ENCODE peak calls at places on chromosome 2, in nine cellular contexts. Q is activated CD4-positive, alpha-beta T cell treated with anti-CD3 and anti-CD28 coated beads for 48 hours; E is germinal center; O is DMS79; J is CD8-positive, alpha-beta memory T cell; S is WTC11; C is astrocyte; T is B cell; W is H7. D is an unnamed sample.

GRCh38 chr2:212414699-212415309 is 123.8 kb downstream of the ERBB4 start:
- DNase-seq in W (no peak), T (no peak), C (peak; percentile 14), Q (no peak), S (no peak), E (no peak), J (no peak), O (no peak), D (peak; percentile 48)

GRCh38 chr2:111688501-111688900 is 195.5 kb downstream of the ANAPC1 start:
- DNase-seq in Q (no peak), T (no peak), J (no peak), E (no peak), W (no peak), S (no peak), O (no peak), C (no peak), D (no peak)

GRCh38 chr2:942775-943460 is 7.7 kb upstream of the SNTG2 start:
- DNase-seq in T (no peak), J (no peak), O (no peak), E (no peak), C (no peak), S (no peak), Q (no peak), W (no peak), D (no peak)

GRCh38 chr2:186423481-186423880 is 62.6 kb upstream of the ZC3H15 start:
- DNase-seq in W (no peak), J (no peak), T (no peak), S (no peak), E (no peak), O (no peak), C (no peak), Q (no peak), D (no peak)

GRCh38 chr2:147548453-147548852 is 296.4 kb upstream of the ACVR2A start:
- DNase-seq in W (no peak), O (no peak), C (peak; percentile 51), T (no peak), Q (no peak), E (no peak), J (no peak), S (no peak), D (no peak)

GRCh38 chr2:98463988-98464771 is 19.5 kb downstream of the INPP4A start:
- DNase-seq in C (no peak), W (no peak), E (no peak), Q (peak; percentile 41), O (no peak), J (peak; percentile 74), T (peak; percentile 45), S (no peak), D (no peak)

GRCh38 chr2:182647499-182647787 is 68.6 kb upstream of the DNAJC10 start:
- DNase-seq in E (no peak), S (no peak), J (no peak), C (no peak), O (no peak), W (no peak), Q (no peak), T (no peak), D (no peak)

GRCh38 chr2:133919285-133919684 is 334.6 kb upstream of the MGAT5 start:
- DNase-seq in T (no peak), E (no peak), Q (no peak), O (no peak), W (no peak), C (no peak), S (no peak), J (no peak), D (no peak)

GRCh38 chr2:211103989-211104388 is 547.6 kb downstream of the CPS1 start:
- DNase-seq in E (no peak), J (no peak), Q (no peak), O (no peak), S (no peak), W (no peak), C (no peak), T (no peak), D (no peak)

GRCh38 chr2:221563601-221564000 is 8.5 kb downstream of the EPHA4 start:
- DNase-seq in Q (no peak), W (no peak), J (no peak), T (no peak), C (no peak), O (no peak), E (no peak), S (no peak), D (no peak)

GRCh38 chr2:230788554-230789175 is 76.0 kb downstream of the CAB39 start:
- DNase-seq in J (no peak), E (no peak), T (no peak), C (no peak), Q (no peak), O (no peak), S (no peak), W (no peak), D (no peak)

GRCh38 chr2:164302786-164303185 is 318.5 kb downstream of the GRB14 start:
- DNase-seq in W (peak; percentile 4), E (no peak), Q (no peak), C (no peak), O (no peak), J (no peak), T (no peak), S (peak; percentile 14), D (no peak)

GRCh38 chr2:200773083-200773482 is 38.6 kb upstream of the BZW1 start:
- DNase-seq in J (no peak), T (no peak), W (no peak), E (no peak), S (no peak), O (no peak), Q (no peak), C (no peak), D (no peak)

GRCh38 chr2:114659895-114660294 is 217.5 kb downstream of the DPP10 start:
- DNase-seq in O (no peak), E (no peak), W (no peak), Q (no peak), T (no peak), S (no peak), J (no peak), C (no peak), D (no peak)

GRCh38 chr2:142544173-142544572 is 333.3 kb upstream of the KYNU start:
- DNase-seq in C (no peak), Q (no peak), S (no peak), O (no peak), E (no peak), W (peak; percentile 10), T (no peak), J (no peak), D (no peak)

GRCh38 chr2:239269173-239269865 is 131.5 kb downstream of the HDAC4 start:
- DNase-seq in J (no peak), Q (peak; percentile 2), O (no peak), S (no peak), T (no peak), E (no peak), W (no peak), C (no peak), D (no peak)

GRCh38 chr2:187390891-187391290 is 57.2 kb downstream of the CALCRL start:
- DNase-seq in S (no peak), W (no peak), J (no peak), E (no peak), Q (no peak), T (no peak), C (peak; percentile 88), O (no peak), D (peak; percentile 49)

GRCh38 chr2:223688094-223688835 is 86.1 kb upstream of the SCG2 start:
- DNase-seq in Q (no peak), E (no peak), C (no peak), O (no peak), S (peak; percentile 14), T (no peak), J (no peak), W (no peak), D (no peak)

GRCh38 chr2:206084468-206084869 is 1.5 kb downstream of the INO80D start:
- DNase-seq in E (peak; percentile 18), T (peak; percentile 20), W (peak; percentile 77), J (no peak), C (peak; percentile 78), S (peak; percentile 70), Q (peak; percentile 18), O (no peak), D (peak; percentile 80)

GRCh38 chr2:16323551-16324543 is 341.8 kb downstream of the CYRIA start:
- DNase-seq in C (no peak), E (no peak), T (no peak), W (no peak), J (no peak), Q (no peak), O (no peak), S (no peak), D (no peak)

GRCh38 chr2:51919395-51919794 is 887.5 kb upstream of the NRXN1 start:
- DNase-seq in Q (no peak), C (peak; percentile 41), O (no peak), S (no peak), T (no peak), J (no peak), E (no peak), W (no peak), D (no peak)

GRCh38 chr2:84958135-84959044 is 12.6 kb upstream of the KCMF1 start:
- DNase-seq in E (no peak), S (peak; percentile 86), W (peak; percentile 70), C (peak; percentile 96), T (no peak), Q (no peak), O (peak; percentile 88), J (no peak), D (peak; percentile 84)

GRCh38 chr2:119178811-119179601 is 20.5 kb upstream of the C1QL2 start:
- DNase-seq in S (no peak), C (no peak), W (no peak), Q (no peak), E (no peak), J (no peak), T (no peak), O (no peak), D (peak; percentile 37)

D was measured in AG20443.